ENCODE peak calls at places on chromosomes 2 and 18, in seven cellular contexts. Z, U, D, R, I, N and O are unnamed samples.

GRCh38 chr2:149858916-149859634 is 271.5 kb upstream of the MMADHC start:
- DNase-seq in Z (no peak), U (no peak), D (no peak), R (peak), I (no peak), N (no peak), O (no peak)

GRCh38 chr2:231058761-231059550 is 2.3 kb downstream of the PSMD1 start:
- DNase-seq in Z (no peak), U (no peak), D (no peak), R (peak), I (no peak), N (no peak), O (no peak)

GRCh38 chr2:92074549-92074898 is 2796.7 kb upstream of the TEKT4 start:
- DNase-seq in Z (no peak), U (no peak), D (no peak), R (no peak), I (no peak), N (no peak), O (no peak)

GRCh38 chr18:46133534-46133933 is 29.3 kb downstream of the HAUS1 start:
- DNase-seq in Z (no peak), U (no peak), D (no peak), R (no peak), I (no peak), N (no peak), O (no peak)

GRCh38 chr2:191100216-191100615 is 50.6 kb downstream of the STAT4 start:
- DNase-seq in Z (no peak), U (no peak), D (no peak), R (no peak), I (no peak), N (no peak), O (no peak)

GRCh38 chr2:25421289-25421688 is 79.6 kb upstream of the DNMT3A start:
- DNase-seq in Z (no peak), U (no peak), D (no peak), R (no peak), I (no peak), N (no peak), O (no peak)

GRCh38 chr2:10778724-10779115 is 33.9 kb downstream of the PDIA6 start:
- DNase-seq in Z (no peak), U (no peak), D (no peak), R (no peak), I (no peak), N (no peak), O (no peak)

GRCh38 chr2:66427219-66427768 is 7.6 kb upstream of the MEIS1 start:
- DNase-seq in Z (peak), U (no peak), D (no peak), R (no peak), I (no peak), N (peak), O (no peak)

GRCh38 chr2:71950256-71951066 is 197.2 kb downstream of the CYP26B1 start:
- DNase-seq in Z (no peak), U (no peak), D (no peak), R (no peak), I (no peak), N (peak), O (peak)

GRCh38 chr18:9838144-9838877 is 47.5 kb upstream of the TXNDC2 start:
- DNase-seq in Z (peak), U (peak), D (peak), R (peak), I (no peak), N (no peak), O (no peak)

GRCh38 chr2:46554381-46554780 is 75.0 kb downstream of the TMEM247 start:
- DNase-seq in Z (no peak), U (no peak), D (no peak), R (no peak), I (no peak), N (no peak), O (no peak)

GRCh38 chr2:24456610-24457556 is 34.2 kb upstream of the NCOA1 start:
- DNase-seq in Z (peak), U (no peak), D (no peak), R (peak), I (peak), N (peak), O (no peak)

GRCh38 chr2:152036611-152037469 is 62.0 kb downstream of the CACNB4 start:
- DNase-seq in Z (peak), U (peak), D (peak), R (peak), I (peak), N (peak), O (no peak)

GRCh38 chr2:112636605-112637288 is 9.0 kb upstream of the SLC20A1 start:
- DNase-seq in Z (no peak), U (no peak), D (no peak), R (no peak), I (no peak), N (no peak), O (no peak)

GRCh38 chr18:44986933-44987332 is 306.2 kb downstream of the SETBP1 start:
- DNase-seq in Z (no peak), U (no peak), D (no peak), R (no peak), I (no peak), N (no peak), O (no peak)

GRCh38 chr18:26103579-26103978 is 13.2 kb upstream of the SS18 start:
- DNase-seq in Z (peak), U (peak), D (no peak), R (no peak), I (no peak), N (peak), O (no peak)
- TF ChIP-seq CTCF in Z (no peak), U (peak), D (peak), R (no peak), I (no peak), N (no peak), O (peak)

GRCh38 chr2:64859208-64860161 is 129.7 kb upstream of the SLC1A4 start:
- DNase-seq in Z (peak), U (peak), D (peak), R (peak), I (peak), N (peak), O (no peak)
- TF ChIP-seq CTCF in Z (no peak), U (no peak), D (no peak), R (no peak), I (no peak), N (peak), O (peak)

GRCh38 chr18:4093676-4094075 is 361.4 kb downstream of the DLGAP1 start:
- DNase-seq in Z (no peak), U (no peak), D (no peak), R (no peak), I (no peak), N (no peak), O (no peak)

GRCh38 chr18:4101009-4101408 is 354.1 kb downstream of the DLGAP1 start:
- DNase-seq in Z (no peak), U (no peak), D (no peak), R (no peak), I (no peak), N (no peak), O (no peak)

DNA sequence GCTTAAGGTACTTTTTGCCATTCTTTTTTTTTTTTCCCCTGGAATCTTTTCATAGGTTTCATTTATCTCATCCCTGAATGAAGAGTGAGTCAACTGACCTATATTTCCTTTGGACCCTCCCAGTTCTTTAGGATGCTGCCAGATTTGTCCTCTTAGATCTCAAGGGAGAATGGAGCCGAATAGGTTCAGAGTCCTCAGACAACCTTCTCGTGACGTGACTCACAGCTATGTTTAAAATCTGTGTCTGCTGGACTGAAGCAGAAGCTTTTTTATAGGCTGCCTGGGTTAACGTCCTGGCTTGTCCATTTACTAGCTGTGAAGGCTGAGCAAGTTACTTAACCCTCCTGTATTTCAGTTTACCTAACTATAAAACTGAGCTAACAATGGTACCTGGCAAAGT is 358.6 kb downstream of the DLGAP1 start:
- DNase-seq in Z (peak), U (no peak), D (no peak), R (peak), I (no peak), N (no peak), O (no peak)
- TF ChIP-seq CTCF in Z (no peak), U (no peak), D (no peak), R (no peak), I (no peak), N (no peak), O (no peak)

GRCh38 chr2:214607051-214607450 is 196.2 kb downstream of the VWC2L start:
- DNase-seq in Z (no peak), U (no peak), D (no peak), R (no peak), I (no peak), N (no peak), O (no peak)
- TF ChIP-seq CTCF in Z (no peak), U (no peak), D (no peak), R (no peak), I (no peak), N (no peak), O (no peak)

GRCh38 chr2:60109744-60110143 is 443.7 kb downstream of the BCL11A start:
- DNase-seq in Z (no peak), U (no peak), D (no peak), R (no peak), I (no peak), N (no peak), O (no peak)
- TF ChIP-seq CTCF in Z (no peak), U (no peak), D (no peak), R (no peak), I (no peak), N (no peak), O (no peak)

DNA sequence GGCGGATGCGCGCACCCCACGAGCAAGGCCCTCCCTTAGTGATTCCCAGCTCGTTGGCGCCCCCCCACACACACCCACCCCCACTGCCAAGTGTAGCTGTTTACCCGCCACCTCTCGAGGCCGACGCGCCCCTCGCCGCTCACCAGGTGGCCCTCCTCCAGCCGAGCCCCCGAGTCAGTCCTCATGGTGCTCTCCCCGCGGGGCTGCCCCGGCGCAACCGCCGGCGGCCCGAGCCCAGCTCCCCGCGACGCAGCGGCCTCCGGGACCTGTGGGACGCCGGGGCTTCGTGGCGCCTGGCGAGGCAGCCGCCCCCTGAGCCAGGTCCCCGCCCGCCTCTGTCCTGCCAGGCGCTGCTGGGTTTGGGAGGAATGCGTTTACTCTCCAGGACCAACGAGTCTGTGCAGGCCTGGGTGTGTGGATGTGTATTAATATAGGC is at the start of gene TMEM237:
- DNase-seq in Z (peak), U (peak), D (peak), R (no peak), I (no peak), N (peak), O (no peak)
- TF ChIP-seq CTCF in Z (no peak), U (no peak), D (peak), R (no peak), I (no peak), N (no peak), O (no peak)

DNA sequence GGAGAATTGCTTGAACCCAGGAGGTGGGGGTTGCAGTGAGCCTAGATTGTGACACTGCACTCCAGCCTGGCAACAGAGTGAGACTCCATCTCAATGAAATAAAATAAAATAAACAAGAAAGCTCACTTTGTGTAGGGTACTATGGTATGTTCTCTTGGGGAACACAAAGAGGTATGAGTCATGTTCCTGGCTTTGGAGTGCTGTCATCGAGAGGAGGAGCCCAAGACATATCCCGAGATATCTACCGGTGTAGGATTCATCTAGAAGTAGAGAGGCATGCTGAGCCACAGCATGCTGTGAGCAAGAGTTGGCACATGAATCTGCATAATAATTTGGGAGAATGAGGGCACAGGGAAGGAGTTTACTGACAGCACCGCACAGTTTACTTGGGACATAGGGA is 244.9 kb upstream of the EPHA4 start:
- DNase-seq in Z (no peak), U (no peak), D (no peak), R (peak), I (no peak), N (peak), O (no peak)
- TF ChIP-seq CTCF in Z (no peak), U (no peak), D (no peak), R (no peak), I (no peak), N (no peak), O (no peak)